ENCODE peak calls at places on chromosomes 11 and 22, in ten cellular contexts. Y is kidney glomerular epithelial cell, Z is NCI-H1417, V is AG10803, R is GM12892, J is trophoblast cell, F is WTC11, C is tibial nerve, S is spleen, L is ELR. U is an unnamed sample.

GRCh38 chr11:75577198-75577597 is 15.1 kb downstream of the SERPINH1 start:
- DNase-seq in S (no peak), Z (peak), J (peak), C (peak), F (peak), Y (no peak), V (peak), R (no peak), L (peak), U (no peak)

GRCh38 chr11:69242583-69242940 is 51.4 kb upstream of the MYEOV start:
- DNase-seq in R (no peak), C (no peak), Y (no peak), J (no peak), Z (no peak), S (no peak), L (no peak), F (no peak), V (no peak), U (no peak)

GRCh38 chr22:41963453-41964105 is 5.7 kb upstream of the SEPTIN3 start:
- DNase-seq in F (no peak), L (no peak), J (no peak), V (peak), R (no peak), C (peak), S (no peak), Y (no peak), Z (no peak), U (no peak)

GRCh38 chr11:863389-864117 is 20.9 kb downstream of the TSPAN4 start:
- DNase-seq in Y (no peak), J (no peak), L (no peak), R (no peak), Z (no peak), C (no peak), F (no peak), S (no peak), V (no peak), U (no peak)

GRCh38 chr11:114586797-114587196 is 8.8 kb downstream of the NXPE4 start:
- DNase-seq in L (peak), C (no peak), J (peak), S (no peak), R (no peak), Y (no peak), V (no peak), Z (no peak), F (no peak), U (no peak)

GRCh38 chr11:57460756-57461749 is 725 bp downstream of the RTN4RL2 start:
- DNase-seq in S (peak), J (peak), L (no peak), Y (no peak), Z (peak), V (no peak), F (peak), C (no peak), R (no peak), U (no peak)

GRCh38 chr22:28922540-28923244 is 39.3 kb downstream of the ZNRF3 start:
- DNase-seq in V (no peak), S (no peak), Y (no peak), L (no peak), C (no peak), Z (no peak), J (no peak), F (no peak), R (no peak), U (no peak)

GRCh38 chr11:85809191-85809590 is 1.8 kb downstream of the SYTL2 start:
- DNase-seq in L (no peak), F (no peak), S (no peak), J (peak), V (no peak), Z (no peak), R (no peak), C (no peak), Y (no peak), U (no peak)

GRCh38 chr11:71129624-71130023 is 122.8 kb downstream of the SHANK2 start:
- DNase-seq in J (no peak), F (no peak), R (no peak), C (no peak), Z (peak), S (peak), Y (no peak), V (peak), L (peak), U (peak)

GRCh38 chr22:20583471-20583922 is 76.1 kb downstream of the MED15 start:
- DNase-seq in Z (no peak), Y (no peak), J (no peak), V (no peak), C (no peak), L (peak), S (peak), R (no peak), F (peak), U (no peak)

GRCh38 chr11:74319139-74319538 is 7.7 kb upstream of the P4HA3 start:
- DNase-seq in C (no peak), S (no peak), F (no peak), J (peak), V (peak), Z (no peak), Y (peak), L (peak), R (no peak), U (no peak)

GRCh38 chr11:75223954-75224643 is 16.5 kb upstream of the TPBGL start:
- DNase-seq in L (peak), J (no peak), R (no peak), S (no peak), Y (no peak), V (no peak), Z (no peak), F (no peak), C (no peak), U (no peak)

GRCh38 chr11:16603890-16604783 is 134.3 kb upstream of the C11orf58 start:
- DNase-seq in Y (no peak), C (peak), S (peak), R (no peak), L (peak), V (no peak), F (peak), Z (no peak), J (peak), U (no peak)

GRCh38 chr11:109547356-109548027 is 125.5 kb downstream of the C11orf87 start:
- DNase-seq in J (peak), Y (peak), Z (no peak), V (peak), L (peak), C (no peak), F (no peak), R (no peak), S (no peak), U (no peak)

GRCh38 chr22:47443836-47444745 is 681.6 kb downstream of the TBC1D22A start:
- DNase-seq in F (no peak), L (no peak), S (no peak), C (no peak), R (no peak), Y (no peak), V (no peak), Z (no peak), J (no peak), U (no peak)

GRCh38 chr11:16098827-16099226 is 257.5 kb downstream of the SOX6 start:
- DNase-seq in C (no peak), Z (no peak), Y (no peak), F (no peak), L (no peak), V (no peak), J (no peak), R (no peak), S (no peak), U (no peak)

GRCh38 chr11:75107187-75107586 is 10.5 kb upstream of the OR2AT4 start:
- DNase-seq in R (no peak), C (no peak), Z (no peak), J (no peak), F (no peak), V (no peak), L (peak), Y (no peak), S (no peak), U (no peak)

GRCh38 chr11:65615950-65616574 is 486 bp downstream of the PCNX3 start:
- DNase-seq in C (no peak), Y (no peak), R (peak), Z (no peak), L (peak), V (no peak), J (peak), F (peak), S (no peak), U (no peak)

GRCh38 chr11:44305643-44306468 is 4.1 kb downstream of the ALX4 start:
- DNase-seq in S (peak), C (no peak), F (peak), Z (no peak), R (no peak), Y (no peak), V (no peak), L (peak), J (peak), U (no peak)

GRCh38 chr22:41563051-41563711 is 2.4 kb downstream of the CSDC2 start:
- DNase-seq in L (peak), V (peak), F (no peak), S (no peak), J (no peak), R (no peak), Y (peak), Z (no peak), C (no peak), U (no peak)

GRCh38 chr11:134282121-134283045 is 6.2 kb downstream of the GLB1L3 start:
- DNase-seq in V (no peak), R (no peak), L (no peak), F (no peak), Z (no peak), Y (no peak), S (no peak), C (no peak), J (no peak), U (no peak)

GRCh38 chr22:35637943-35638342 is 10.3 kb upstream of the APOL6 start:
- DNase-seq in R (no peak), L (no peak), S (no peak), C (no peak), Y (no peak), J (peak), F (no peak), V (peak), Z (no peak), U (no peak)

GRCh38 chr11:100753562-100753961 is 66.5 kb downstream of the ARHGAP42 start:
- DNase-seq in R (no peak), Y (no peak), V (no peak), F (peak), L (no peak), J (no peak), Z (no peak), S (no peak), C (no peak), U (no peak)

GRCh38 chr11:17476317-17477083 is at the start of gene ABCC8:
- DNase-seq in V (no peak), Z (peak), J (no peak), S (no peak), F (peak), L (no peak), Y (no peak), R (no peak), C (no peak), U (no peak)

GRCh38 chr22:33126881-33127280 is 68.7 kb upstream of the SYN3 start:
- DNase-seq in F (no peak), L (no peak), R (no peak), Z (peak), V (peak), S (no peak), J (peak), C (no peak), Y (no peak), U (no peak)

GRCh38 chr22:46146329-46146728 is 4.0 kb upstream of the PPARA start:
- DNase-seq in Y (no peak), F (no peak), J (no peak), C (no peak), V (no peak), S (no peak), L (no peak), R (no peak), Z (no peak), U (no peak)

GRCh38 chr22:26767351-26767970 is 110.1 kb downstream of the MIAT start:
- DNase-seq in Y (no peak), F (no peak), C (no peak), L (no peak), Z (no peak), J (no peak), V (no peak), S (no peak), R (no peak), U (no peak)

GRCh38 chr22:50252081-50253045 is 1.3 kb upstream of the HDAC10 start:
- DNase-seq in R (peak), Y (peak), J (peak), C (peak), Z (no peak), L (peak), S (peak), F (peak), V (peak), U (no peak)

GRCh38 chr11:122706261-122706660 is 50.7 kb downstream of the UBASH3B start:
- DNase-seq in R (no peak), S (no peak), F (no peak), Y (no peak), L (no peak), J (peak), Z (no peak), C (no peak), V (peak), U (no peak)

GRCh38 chr11:10107522-10107921 is 186.5 kb downstream of the SBF2 start:
- DNase-seq in Y (no peak), S (no peak), J (no peak), L (no peak), C (no peak), Z (no peak), F (no peak), R (no peak), V (peak), U (no peak)

U was measured in DMS79.